ENCODE peak calls at places on chromosomes 6 and 20, in four cellular contexts. B, M, X and E are unnamed samples.
A peak's percentile ranks its signal among the peaks of the same experiment; 100 is the strongest.

GRCh38 chr20:17518339-17519052 is 12.7 kb downstream of the BFSP1 start:
- DNase-seq in B (no peak), X (no peak), M (no peak), E (no peak)

GRCh38 chr20:62770916-62771315 is 25.4 kb upstream of the MRGBP start:
- DNase-seq in X (no peak), B (no peak), M (no peak), E (peak; percentile 38)

GRCh38 chr6:51300510-51300909 is 481.8 kb downstream of the TFAP2B start:
- DNase-seq in M (no peak), B (no peak), X (no peak), E (no peak)

GRCh38 chr6:167898673-167899311 is 72.1 kb downstream of the AFDN start:
- DNase-seq in M (no peak), B (no peak), X (no peak), E (no peak)

GRCh38 chr20:37615507-37616425 is 78.1 kb upstream of the CTNNBL1 start:
- DNase-seq in X (no peak), B (peak; percentile 20), M (no peak), E (no peak)

GRCh38 chr6:32397252-32397920 is 9.6 kb downstream of the BTNL2 start:
- DNase-seq in X (no peak), M (no peak), B (no peak), E (no peak)

GRCh38 chr6:31422587-31422986 is 19.2 kb downstream of the MICA start:
- DNase-seq in M (no peak), X (no peak), B (no peak), E (no peak)

GRCh38 chr6:166333172-166333995 is 9.0 kb downstream of the SFT2D1 start:
- DNase-seq in M (peak; percentile 37), B (no peak), X (no peak), E (no peak)

GRCh38 chr6:6811151-6812002 is 222.9 kb downstream of the LY86 start:
- DNase-seq in B (peak; percentile 72), M (peak; percentile 54), X (peak; percentile 55), E (no peak)

GRCh38 chr6:156846845-156847599 is 69.8 kb downstream of the ARID1B start:
- DNase-seq in M (no peak), B (no peak), X (no peak), E (no peak)

GRCh38 chr6:2875840-2876207 is 27.3 kb downstream of the SERPINB9 start:
- DNase-seq in B (no peak), X (no peak), M (no peak), E (peak; percentile 65)

GRCh38 chr6:56802570-56802969 is 152.3 kb upstream of the BEND6 start:
- DNase-seq in M (no peak), X (no peak), B (peak; percentile 16), E (no peak)

GRCh38 chr20:23231561-23232218 is 118.9 kb upstream of the NXT1 start:
- DNase-seq in X (no peak), M (no peak), B (peak; percentile 2), E (no peak)

GRCh38 chr20:10619427-10619826 is 54.4 kb downstream of the JAG1 start:
- DNase-seq in M (no peak), X (no peak), B (no peak), E (no peak)

GRCh38 chr20:63580796-63581461 is 6.9 kb upstream of the HELZ2 start:
- DNase-seq in X (no peak), M (peak; percentile 71), B (peak; percentile 75), E (no peak)

GRCh38 chr20:33301192-33301930 is 18.3 kb downstream of the BPIFB1 start:
- DNase-seq in B (no peak), M (no peak), X (no peak), E (no peak)

GRCh38 chr6:68233623-68234022 is 401.5 kb upstream of the ADGRB3 start:
- DNase-seq in M (no peak), X (no peak), B (no peak), E (no peak)

GRCh38 chr20:46523108-46523507 is 9.7 kb upstream of the ZNF334 start:
- DNase-seq in M (no peak), X (no peak), B (no peak), E (no peak)

GRCh38 chr6:1636971-1637871 is 27.5 kb downstream of the FOXC1 start:
- DNase-seq in B (peak; percentile 90), X (no peak), M (no peak), E (no peak)

GRCh38 chr6:1015819-1016218 is 296.1 kb upstream of the FOXQ1 start:
- DNase-seq in M (no peak), X (no peak), B (no peak), E (no peak)

GRCh38 chr6:166932116-166932515 is 24.2 kb downstream of the RNASET2 start:
- DNase-seq in B (no peak), M (no peak), X (no peak), E (no peak)

GRCh38 chr6:15487262-15487661 is 175.6 kb downstream of the DTNBP1 start:
- DNase-seq in B (no peak), M (no peak), X (no peak), E (no peak)

DNA sequence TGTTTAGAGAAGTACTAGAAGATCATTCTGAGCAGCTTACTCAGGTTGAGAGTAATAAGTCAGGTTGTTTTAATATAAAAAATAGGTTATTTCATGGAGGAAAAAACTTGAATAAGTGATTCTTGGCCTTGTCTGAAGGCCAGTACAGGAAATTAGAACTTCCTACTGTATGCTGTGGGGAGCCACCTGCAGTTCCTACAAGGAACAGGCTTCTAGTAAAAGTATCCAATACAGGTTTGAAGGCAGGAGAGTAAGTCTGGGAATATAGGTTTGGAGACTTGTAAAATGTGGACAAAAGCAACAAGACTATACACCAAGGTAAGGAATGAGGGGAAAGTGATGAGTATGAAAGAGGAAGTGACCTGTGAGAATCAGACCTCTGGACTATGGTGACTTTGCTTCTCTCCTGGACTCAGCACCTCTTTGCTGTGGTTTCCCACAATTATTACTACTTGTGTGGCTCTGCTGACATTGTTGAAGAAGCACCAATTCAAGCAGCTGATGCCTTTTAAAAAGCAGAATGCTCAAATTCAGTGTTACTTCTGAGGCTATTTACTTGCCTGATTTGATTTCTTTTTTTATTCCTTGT is 278.6 kb downstream of the TBC1D7 start:
- DNase-seq in M (no peak), B (no peak), X (no peak), E (no peak)
- H3K4me3 ChIP-seq in M (no peak overlapping the region), B (no peak overlapping the region), X (no peak overlapping the region), E (no peak overlapping the region)

GRCh38 chr20:44030394-44030793 is 115.7 kb downstream of the TOX2 start:
- DNase-seq in B (no peak), X (no peak), M (no peak), E (no peak)

GRCh38 chr20:44027686-44028340 is 113.2 kb downstream of the TOX2 start:
- DNase-seq in M (no peak), B (no peak), X (no peak), E (no peak)

GRCh38 chr20:44028341-44028715 is 113.7 kb downstream of the TOX2 start:
- DNase-seq in M (no peak), X (no peak), B (no peak), E (no peak)

GRCh38 chr20:44029848-44030230 is 115.2 kb downstream of the TOX2 start:
- DNase-seq in B (no peak), M (no peak), X (no peak), E (no peak)

GRCh38 chr20:44028868-44029847 is 114.5 kb downstream of the TOX2 start:
- DNase-seq in B (no peak), M (no peak), X (no peak), E (no peak)
- H3K4me3 ChIP-seq in B (no peak overlapping the region), M (no peak overlapping the region), X (no peak overlapping the region), E (no peak overlapping the region)

GRCh38 chr6:11414564-11414963 is 123.0 kb upstream of the TMEM170B start:
- DNase-seq in B (peak; percentile 69), M (no peak), X (no peak), E (no peak)
- H3K4me3 ChIP-seq in B (peak overlapping the region; percentile 19), M (no peak overlapping the region), X (no peak overlapping the region), E (no peak overlapping the region)

DNA sequence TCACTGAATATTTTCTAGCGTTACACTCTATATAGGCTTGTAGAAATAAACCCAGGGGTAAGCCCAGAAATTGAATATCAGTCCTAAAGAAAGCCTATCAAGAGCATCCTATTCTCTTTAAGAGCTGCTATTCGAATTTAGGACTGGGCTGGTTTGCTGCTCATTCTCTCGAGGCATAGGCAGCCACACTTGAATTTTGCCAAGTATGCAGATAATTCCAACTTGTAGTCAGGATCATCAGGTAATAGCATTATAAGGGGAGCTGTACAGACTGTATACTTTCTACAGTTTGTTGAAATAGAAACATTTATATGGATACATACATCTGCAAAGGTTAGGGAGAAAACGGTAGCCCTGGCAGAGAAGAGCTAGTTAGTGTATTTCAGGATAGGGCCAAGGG is 2.1 kb upstream of the ZBTB2 start:
- DNase-seq in X (no peak), B (no peak), M (no peak), E (no peak)
- H3K4me3 ChIP-seq in X (no peak overlapping the region), B (peak overlapping the region; percentile 64), M (peak overlapping the region; percentile 3), E (peak overlapping the region; percentile 97)

GRCh38 chr6:81752084-81752968 is at the start of gene TENT5A:
- DNase-seq in M (peak; percentile 84), B (peak; percentile 87), X (peak; percentile 91), E (peak; percentile 93)
- H3K4me3 ChIP-seq in M (peak within 1 kb of the TSS; percentile 71), B (peak within 1 kb of the TSS; percentile 88), X (peak within 1 kb of the TSS; percentile 75), E (peak within 1 kb of the TSS; percentile 75)

GRCh38 chr20:53829706-53830521 is 236.3 kb upstream of the ZNF217 start:
- DNase-seq in M (peak; percentile 23), B (peak; percentile 7), X (no peak), E (no peak)

GRCh38 chr20:53829086-53829703 is 235.6 kb upstream of the ZNF217 start:
- DNase-seq in X (no peak), B (peak; percentile 48), M (peak; percentile 20), E (no peak)

GRCh38 chr20:53827996-53828672 is 234.5 kb upstream of the ZNF217 start:
- DNase-seq in X (peak; percentile 40), M (no peak), B (peak; percentile 15), E (no peak)

GRCh38 chr20:53827292-53827995 is 233.8 kb upstream of the ZNF217 start:
- DNase-seq in M (no peak), B (no peak), X (no peak), E (no peak)

GRCh38 chr20:53828673-53829085 is 235.0 kb upstream of the ZNF217 start:
- DNase-seq in B (peak; percentile 49), M (no peak), X (peak; percentile 63), E (no peak)
- H3K4me3 ChIP-seq in B (peak overlapping the region; percentile 56), M (peak overlapping the region; percentile 52), X (no peak overlapping the region), E (peak overlapping the region; percentile 46)

GRCh38 chr6:26388014-26388413 is 5.1 kb downstream of the BTN2A2 start:
- DNase-seq in X (no peak), B (peak; percentile 22), M (no peak), E (no peak)
- H3K4me3 ChIP-seq in X (no peak overlapping the region), B (no peak overlapping the region), M (no peak overlapping the region), E (no peak overlapping the region)

DNA sequence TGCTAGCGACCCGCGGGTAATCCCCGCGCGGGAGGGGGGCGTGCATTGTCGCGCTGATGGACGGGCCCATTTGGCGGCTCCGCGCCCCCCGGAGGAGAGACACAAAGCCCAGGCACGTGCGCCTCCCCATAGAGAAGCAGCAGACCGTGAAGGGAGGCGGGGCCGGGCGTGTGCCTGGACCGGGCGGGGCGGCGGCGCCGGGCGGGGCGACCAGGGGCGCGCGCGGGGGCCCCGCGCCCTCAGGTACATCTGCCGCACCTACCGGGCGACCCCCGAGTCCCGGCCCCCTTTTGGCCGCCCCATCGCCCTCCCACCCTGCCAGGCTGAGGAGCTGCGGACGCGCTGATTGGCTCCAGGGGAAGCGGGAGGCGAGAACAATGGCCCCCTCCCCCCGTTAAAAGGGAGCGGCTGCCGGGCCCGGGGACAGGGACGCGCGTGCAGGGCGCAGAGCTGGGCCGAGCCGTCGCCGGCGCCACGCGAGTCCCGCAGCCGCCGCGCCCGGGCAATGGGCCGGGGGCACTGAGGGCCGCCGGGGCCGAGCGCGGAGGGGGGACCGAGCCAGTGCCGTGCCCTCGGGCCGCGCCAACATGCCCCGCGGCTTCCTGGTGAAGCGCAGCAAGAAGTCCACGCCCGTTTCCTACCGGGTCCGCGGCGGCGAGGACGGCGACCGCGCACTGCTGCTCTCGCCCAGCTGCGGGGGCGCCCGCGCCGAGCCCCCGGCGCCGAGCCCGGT is at the start of gene INSM1:
- DNase-seq in X (no peak), M (no peak), B (no peak), E (no peak)
- H3K4me3 ChIP-seq in X (peak within 1 kb of the TSS; percentile 22), M (no peak within 1 kb of the TSS), B (no peak within 1 kb of the TSS), E (peak within 1 kb of the TSS; percentile 61)